ENCODE peak calls at places on chromosome 20, in seven cellular contexts. G is gastrocnemius medialis, N is IMR-90, M is A549, B is stomach, C is right lobe of liver, J is breast epithelium. F is an unnamed sample.

GRCh38 chr20:40320612-40321011 is 368.4 kb downstream of the MAFB start:
- DNase-seq in G (no peak), N (no peak), M (no peak), B (no peak), C (no peak), J (no peak), F (no peak)

GRCh38 chr20:43954704-43955243 is 40.1 kb downstream of the TOX2 start:
- DNase-seq in G (no peak), N (no peak), M (no peak), B (no peak), C (no peak), J (no peak), F (no peak)

GRCh38 chr20:44714701-44715494 is at the start of gene CCN5:
- DNase-seq in G (peak), N (peak), M (peak), B (peak), C (peak), J (peak), F (peak)

GRCh38 chr20:53016534-53017042 is 44.4 kb downstream of the TSHZ2 start:
- DNase-seq in G (no peak), N (no peak), M (no peak), B (no peak), C (no peak), J (no peak), F (no peak)

GRCh38 chr20:63923626-63924025 is 28.7 kb downstream of the DNAJC5 start:
- DNase-seq in G (no peak), N (no peak), M (no peak), B (no peak), C (no peak), J (no peak), F (no peak)

GRCh38 chr20:2840967-2841531 is 504 bp downstream of the VPS16 start:
- DNase-seq in G (no peak), N (peak), M (peak), B (peak), C (no peak), J (no peak), F (peak)

GRCh38 chr20:10940941-10941340 is 267.1 kb upstream of the JAG1 start:
- DNase-seq in G (no peak), N (no peak), M (no peak), B (no peak), C (no peak), J (no peak), F (no peak)

GRCh38 chr20:51412991-51413471 is 129.5 kb downstream of the NFATC2 start:
- DNase-seq in G (peak), N (no peak), M (no peak), B (no peak), C (peak), J (no peak), F (no peak)

GRCh38 chr20:37777556-37777955 is 83.7 kb downstream of the CTNNBL1 start:
- DNase-seq in G (no peak), N (peak), M (no peak), B (no peak), C (no peak), J (no peak), F (no peak)

GRCh38 chr20:43363506-43363905 is 94.2 kb upstream of the SRSF6 start:
- DNase-seq in G (no peak), N (no peak), M (no peak), B (no peak), C (no peak), J (no peak), F (no peak)

GRCh38 chr20:23441850-23442313 is 2.4 kb downstream of the CSTL1 start:
- DNase-seq in G (peak), N (peak), M (peak), B (peak), C (no peak), J (peak), F (peak)

GRCh38 chr20:1595333-1595732 is 24.5 kb downstream of the SIRPB1 start:
- DNase-seq in G (no peak), N (no peak), M (no peak), B (no peak), C (no peak), J (no peak), F (no peak)

GRCh38 chr20:7499201-7499600 is 441.1 kb downstream of the HAO1 start:
- DNase-seq in G (no peak), N (no peak), M (no peak), B (no peak), C (no peak), J (no peak), F (no peak)

GRCh38 chr20:38304845-38305447 is 990 bp downstream of the BPI start:
- DNase-seq in G (peak), N (peak), M (peak), B (peak), C (peak), J (no peak), F (peak)

GRCh38 chr20:25987073-25987927 is 290.6 kb upstream of the ZNF337 start:
- DNase-seq in G (no peak), N (peak), M (peak), B (no peak), C (no peak), J (no peak), F (peak)

GRCh38 chr20:4569882-4570281 is 151.8 kb upstream of the PRND start:
- DNase-seq in G (no peak), N (no peak), M (no peak), B (no peak), C (no peak), J (no peak), F (no peak)

GRCh38 chr20:64030371-64031134 is 5.4 kb upstream of the C20orf204 start:
- DNase-seq in G (no peak), N (no peak), M (no peak), B (no peak), C (no peak), J (no peak), F (no peak)

GRCh38 chr20:33526769-33527168 is 36.9 kb downstream of the CBFA2T2 start:
- DNase-seq in G (no peak), N (no peak), M (no peak), B (no peak), C (no peak), J (no peak), F (no peak)

GRCh38 chr20:58715709-58716475 is 23.3 kb downstream of the NPEPL1 start:
- DNase-seq in G (no peak), N (no peak), M (no peak), B (peak), C (peak), J (peak), F (no peak)

GRCh38 chr20:16444056-16444777 is 129.0 kb downstream of the KIF16B start:
- DNase-seq in G (peak), N (peak), M (no peak), B (no peak), C (no peak), J (no peak), F (no peak)

GRCh38 chr20:21809961-21810523 is 104.6 kb downstream of the PAX1 start:
- DNase-seq in G (no peak), N (no peak), M (no peak), B (no peak), C (no peak), J (no peak), F (no peak)

GRCh38 chr20:61923371-61924166 is 142.1 kb downstream of the TAF4 start:
- DNase-seq in G (no peak), N (no peak), M (no peak), B (no peak), C (peak), J (no peak), F (no peak)

GRCh38 chr20:61925555-61926252 is 140.0 kb downstream of the TAF4 start:
- DNase-seq in G (no peak), N (peak), M (no peak), B (no peak), C (peak), J (no peak), F (peak)

GRCh38 chr20:61926253-61926613 is 139.4 kb downstream of the TAF4 start:
- DNase-seq in G (no peak), N (no peak), M (no peak), B (no peak), C (peak), J (no peak), F (no peak)

GRCh38 chr20:61924211-61924857 is 141.3 kb downstream of the TAF4 start:
- DNase-seq in G (no peak), N (no peak), M (no peak), B (no peak), C (peak), J (no peak), F (no peak)

DNA sequence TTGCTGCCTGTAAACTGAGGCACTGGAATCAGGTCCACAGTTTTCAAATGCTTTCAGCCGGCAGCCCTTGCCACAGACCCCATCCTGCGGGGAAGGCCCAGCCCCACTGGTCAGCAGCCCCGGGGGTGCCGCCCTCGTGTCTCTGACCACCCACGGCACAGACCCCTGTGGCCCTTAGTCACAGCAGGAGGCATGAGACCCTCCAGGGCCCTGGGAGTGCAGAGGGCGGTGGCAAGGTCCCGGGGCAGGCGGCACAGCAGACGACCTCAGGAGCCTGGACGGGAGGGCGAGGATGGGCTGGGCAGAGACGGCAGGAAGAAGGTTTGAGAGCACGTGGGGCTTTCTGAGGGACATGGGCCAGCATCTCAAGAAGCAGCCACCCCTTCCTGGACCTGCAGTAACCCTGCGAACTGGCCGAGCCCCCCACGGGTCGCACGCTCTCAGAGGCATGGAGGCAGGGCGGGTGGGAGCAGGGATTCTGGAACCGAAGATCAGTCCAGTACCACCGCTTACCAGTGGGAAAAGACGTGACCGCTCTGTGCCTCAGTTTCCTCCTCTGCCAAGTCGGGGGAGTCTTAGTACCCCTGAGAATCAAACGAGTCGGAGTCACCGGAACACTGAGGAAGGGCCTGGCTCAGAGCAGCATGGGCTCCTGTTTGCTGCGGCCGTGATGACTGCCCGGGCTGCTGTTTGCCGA is 140.7 kb downstream of the TAF4 start:
- DNase-seq in G (no peak), N (no peak), M (no peak), B (no peak), C (peak), J (no peak), F (no peak)
- TF ChIP-seq CTCF in G (no peak), N (no peak), M (no peak), B (no peak), C (no peak), J (no peak), F (no peak)

DNA sequence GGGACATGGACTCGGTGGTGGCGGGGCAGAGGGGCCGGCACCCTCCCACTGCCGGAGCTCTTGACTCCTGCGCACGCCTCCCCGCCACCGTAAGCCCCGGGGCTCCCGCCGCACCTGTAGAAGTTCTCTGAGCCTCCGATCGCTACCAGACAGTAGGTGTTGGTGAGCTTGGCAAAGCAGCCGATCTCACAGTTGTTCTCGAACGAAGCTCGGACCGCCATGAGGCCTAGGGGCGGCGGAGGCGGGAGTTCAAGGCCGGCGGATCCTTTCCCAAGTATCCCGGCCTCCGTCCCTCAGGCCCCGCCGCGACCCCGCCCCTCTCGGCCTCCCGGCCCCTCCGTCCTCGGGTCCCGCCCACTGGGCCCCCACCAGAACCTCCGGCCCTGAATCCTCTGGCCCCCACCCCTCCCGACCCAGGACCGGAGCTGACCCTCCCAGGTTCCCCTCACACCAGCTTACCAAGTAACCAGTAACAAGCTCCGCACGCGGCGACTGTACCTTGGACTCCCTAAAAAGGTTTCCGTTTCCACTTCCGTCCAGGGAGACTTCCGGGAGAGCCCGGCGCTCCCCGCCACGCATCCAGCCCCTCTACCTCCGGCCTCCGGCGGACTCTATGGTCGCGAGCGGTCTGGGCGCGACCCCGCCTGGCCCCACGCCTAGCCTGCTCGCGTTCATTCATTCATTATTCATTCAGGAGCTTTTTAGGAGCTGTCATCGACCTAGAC is at the start of gene EIF6:
- DNase-seq in G (peak), N (peak), M (peak), B (peak), C (peak), J (peak), F (peak)
- TF ChIP-seq POLR2A in G (no peak), N (peak), M (peak), B (no peak), C (peak), J (no peak), F (no peak)

DNA sequence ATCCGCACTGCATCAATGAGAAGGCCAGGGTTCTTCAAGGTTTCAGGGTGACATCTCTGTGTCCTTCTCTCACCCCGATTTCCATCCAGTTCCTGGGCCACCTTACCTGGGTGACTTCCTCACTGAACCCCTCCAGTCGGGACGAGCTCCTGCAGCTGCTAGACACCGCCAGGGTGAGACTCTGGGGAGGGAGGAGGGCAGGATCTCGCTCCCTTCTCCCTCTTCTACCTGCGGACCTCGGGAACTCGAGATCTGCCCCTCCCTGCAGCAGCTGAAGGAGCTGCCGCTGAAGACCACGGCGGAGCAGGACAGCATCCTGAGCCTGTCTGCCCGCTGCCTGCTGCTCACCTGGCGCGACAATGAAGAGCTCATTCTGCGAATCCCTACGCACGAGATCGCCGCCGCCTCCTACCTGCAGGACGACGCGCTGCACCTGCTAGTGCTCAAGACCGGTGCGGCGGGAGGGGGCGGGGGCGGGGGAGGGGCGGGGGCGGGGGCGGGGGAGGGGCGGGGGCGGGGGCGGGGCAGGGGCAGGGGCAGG is 7.5 kb downstream of the CCM2L start:
- DNase-seq in G (no peak), N (no peak), M (peak), B (peak), C (peak), J (peak), F (no peak)
- TF ChIP-seq CTCF in G (no peak), N (no peak), M (no peak), B (no peak), C (peak), J (no peak), F (no peak)

DNA sequence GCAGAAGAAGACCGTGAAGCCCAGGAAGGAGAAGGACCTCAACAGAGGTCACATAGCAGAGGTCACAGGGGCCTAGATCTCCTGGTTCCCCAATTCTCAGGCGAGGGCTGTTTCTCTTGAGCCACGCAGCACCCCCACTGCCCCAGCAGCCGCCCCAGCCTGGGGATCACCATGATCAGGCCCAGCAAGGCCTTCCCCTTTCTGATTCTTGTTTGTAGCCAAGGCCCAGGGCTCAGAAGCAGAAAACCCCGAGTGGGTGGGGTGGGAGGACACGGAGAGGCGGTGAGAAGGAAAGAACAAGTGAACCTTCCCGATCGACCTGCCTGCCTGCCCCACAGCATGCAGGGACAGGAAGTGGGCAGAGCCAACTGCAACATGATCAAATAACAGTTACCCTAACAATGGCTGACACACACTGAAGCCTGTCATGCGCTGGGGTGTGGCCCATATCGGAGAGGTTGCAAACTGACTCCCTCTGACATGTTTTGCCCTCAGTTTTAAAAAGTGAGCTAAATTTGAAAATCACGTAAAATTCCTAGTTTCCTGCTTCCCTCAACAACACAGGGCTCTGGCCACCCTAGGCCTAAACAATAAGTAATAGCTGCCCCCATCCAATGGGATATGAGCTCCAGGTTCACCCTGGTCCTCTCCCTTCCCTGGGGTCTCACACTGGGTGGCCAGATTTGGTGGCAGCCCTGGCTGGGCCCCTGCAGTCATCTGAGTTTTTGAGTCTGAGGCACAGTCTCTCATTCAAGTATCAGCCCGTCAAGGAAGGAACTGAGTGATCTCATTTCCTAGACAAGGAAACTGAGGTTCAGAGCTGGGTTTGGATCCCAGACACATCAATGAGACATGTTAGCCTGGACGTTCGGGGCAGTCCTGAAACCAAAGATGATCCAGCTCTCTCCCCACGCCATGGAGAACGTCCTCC is 6.5 kb downstream of the PEDS1 start:
- DNase-seq in G (peak), N (peak), M (no peak), B (peak), C (no peak), J (no peak), F (no peak)
- TF ChIP-seq POLR2A in G (peak), N (no peak), M (no peak), B (no peak), C (no peak), J (no peak), F (no peak)

GRCh38 chr20:46964299-46965123 is 69.9 kb downstream of the EYA2 start:
- DNase-seq in G (no peak), N (no peak), M (no peak), B (peak), C (no peak), J (no peak), F (no peak)

GRCh38 chr20:46963758-46964181 is 69.1 kb downstream of the EYA2 start:
- DNase-seq in G (peak), N (peak), M (no peak), B (no peak), C (no peak), J (no peak), F (no peak)

GRCh38 chr20:46965124-46965455 is 70.4 kb downstream of the EYA2 start:
- DNase-seq in G (no peak), N (no peak), M (no peak), B (no peak), C (no peak), J (no peak), F (no peak)

GRCh38 chr20:46967647-46968046 is 73.0 kb downstream of the EYA2 start:
- DNase-seq in G (no peak), N (no peak), M (no peak), B (no peak), C (no peak), J (no peak), F (no peak)

GRCh38 chr20:46965477-46965876 is 70.8 kb downstream of the EYA2 start:
- DNase-seq in G (no peak), N (no peak), M (no peak), B (peak), C (no peak), J (peak), F (no peak)
- TF ChIP-seq CTCF in G (no peak), N (no peak), M (no peak), B (no peak), C (no peak), J (no peak), F (no peak)

F was measured in adrenal gland.